ENCODE peak calls at places on chromosomes 7 and 10, in six cellular contexts. K is H9, B is mucosa of descending colon, D is lower lobe of right lung, J is adrenal gland, Z is GM20000. A is an unnamed sample.

GRCh38 chr10:78861456-78862327 is 207.1 kb upstream of the ZMIZ1 start:
- DNase-seq in K (no peak), B (no peak), D (no peak), J (no peak), Z (no peak), A (peak)

GRCh38 chr7:71132521-71133231 is 732 bp downstream of the GALNT17 start:
- DNase-seq in K (no peak), B (no peak), D (no peak), J (no peak), Z (no peak), A (no peak)

GRCh38 chr7:147509859-147510542 is 1080.6 kb upstream of the C7orf33 start:
- DNase-seq in K (no peak), B (no peak), D (no peak), J (no peak), Z (no peak), A (no peak)

GRCh38 chr10:4944751-4945280 is 18.4 kb upstream of the AKR1C1 start:
- DNase-seq in K (peak), B (no peak), D (no peak), J (no peak), Z (no peak), A (no peak)

GRCh38 chr10:12602557-12602956 is 253.2 kb downstream of the CAMK1D start:
- DNase-seq in K (no peak), B (no peak), D (no peak), J (no peak), Z (no peak), A (no peak)

GRCh38 chr7:132655071-132655761 is 78.9 kb upstream of the PLXNA4 start:
- DNase-seq in K (peak), B (no peak), D (peak), J (peak), Z (peak), A (no peak)

GRCh38 chr7:28627869-28628268 is 215.6 kb downstream of the CREB5 start:
- DNase-seq in K (no peak), B (no peak), D (no peak), J (no peak), Z (no peak), A (no peak)

GRCh38 chr10:108911814-108912541 is 1011.3 kb downstream of the XPNPEP1 start:
- DNase-seq in K (peak), B (peak), D (peak), J (peak), Z (peak), A (peak)

GRCh38 chr10:80555415-80555814 is 17.7 kb downstream of the SH2D4B start:
- DNase-seq in K (no peak), B (no peak), D (no peak), J (no peak), Z (no peak), A (no peak)

GRCh38 chr10:74704629-74705360 is 121.6 kb upstream of the KAT6B start:
- DNase-seq in K (no peak), B (no peak), D (no peak), J (no peak), Z (no peak), A (no peak)

GRCh38 chr10:73552819-73553218 is 38.3 kb downstream of the USP54 start:
- DNase-seq in K (no peak), B (no peak), D (no peak), J (no peak), Z (no peak), A (no peak)

GRCh38 chr7:22841954-22842353 is 19.3 kb upstream of the TOMM7 start:
- DNase-seq in K (no peak), B (no peak), D (no peak), J (no peak), Z (no peak), A (no peak)

GRCh38 chr7:140144821-140145220 is 32.0 kb downstream of the KDM7A start:
- DNase-seq in K (no peak), B (no peak), D (no peak), J (no peak), Z (no peak), A (no peak)

GRCh38 chr7:140067052-140067451 is 4.3 kb upstream of the PARP12 start:
- DNase-seq in K (no peak), B (no peak), D (no peak), J (no peak), Z (no peak), A (no peak)

GRCh38 chr7:107446531-107446930 is 23.3 kb upstream of the GPR22 start:
- DNase-seq in K (no peak), B (no peak), D (no peak), J (no peak), Z (no peak), A (no peak)

GRCh38 chr10:114519306-114519669 is 115.0 kb upstream of the AFAP1L2 start:
- DNase-seq in K (no peak), B (peak), D (peak), J (no peak), Z (no peak), A (no peak)

GRCh38 chr10:458466-458865 is 231.0 kb downstream of the DIP2C start:
- DNase-seq in K (peak), B (no peak), D (no peak), J (no peak), Z (no peak), A (no peak)

GRCh38 chr10:129685271-129685670 is 218.2 kb downstream of the MGMT start:
- DNase-seq in K (peak), B (no peak), D (no peak), J (no peak), Z (no peak), A (no peak)

GRCh38 chr7:41567350-41568114 is 135.4 kb downstream of the INHBA start:
- DNase-seq in K (no peak), B (no peak), D (no peak), J (no peak), Z (no peak), A (no peak)

GRCh38 chr7:1689356-1689755 is 19.3 kb downstream of the ELFN1 start:
- DNase-seq in K (peak), B (no peak), D (no peak), J (no peak), Z (no peak), A (peak)

GRCh38 chr10:124632064-124632531 is 112.1 kb downstream of the FAM53B start:
- DNase-seq in K (peak), B (no peak), D (peak), J (no peak), Z (no peak), A (no peak)

GRCh38 chr10:83373659-83374058 is 765.6 kb upstream of the GHITM start:
- DNase-seq in K (peak), B (no peak), D (no peak), J (no peak), Z (no peak), A (no peak)

GRCh38 chr7:105521027-105521730 is 892 bp downstream of the PUS7 start:
- DNase-seq in K (peak), B (peak), D (peak), J (peak), Z (peak), A (peak)

GRCh38 chr10:52621635-52622079 is 150.9 kb downstream of the MBL2 start:
- DNase-seq in K (no peak), B (no peak), D (no peak), J (no peak), Z (no peak), A (no peak)

GRCh38 chr10:11225935-11226334 is 208.3 kb downstream of the CELF2 start:
- DNase-seq in K (no peak), B (peak), D (peak), J (no peak), Z (no peak), A (no peak)

GRCh38 chr10:92760609-92761008 is 70.9 kb downstream of the HHEX start:
- DNase-seq in K (no peak), B (no peak), D (no peak), J (no peak), Z (no peak), A (no peak)

GRCh38 chr10:92768104-92768503 is 78.3 kb downstream of the HHEX start:
- DNase-seq in K (no peak), B (no peak), D (no peak), J (no peak), Z (no peak), A (no peak)

GRCh38 chr10:92761576-92761975 is 71.8 kb downstream of the HHEX start:
- DNase-seq in K (no peak), B (no peak), D (no peak), J (no peak), Z (no peak), A (no peak)

GRCh38 chr10:92766451-92766850 is 76.7 kb downstream of the HHEX start:
- DNase-seq in K (no peak), B (no peak), D (no peak), J (no peak), Z (no peak), A (no peak)

GRCh38 chr10:92763634-92764155 is 73.9 kb downstream of the HHEX start:
- DNase-seq in K (no peak), B (no peak), D (no peak), J (no peak), Z (no peak), A (no peak)
- TF ChIP-seq CTCF in K (no peak), B (no peak), D (no peak), J (no peak), Z (no peak), A (no peak)

DNA sequence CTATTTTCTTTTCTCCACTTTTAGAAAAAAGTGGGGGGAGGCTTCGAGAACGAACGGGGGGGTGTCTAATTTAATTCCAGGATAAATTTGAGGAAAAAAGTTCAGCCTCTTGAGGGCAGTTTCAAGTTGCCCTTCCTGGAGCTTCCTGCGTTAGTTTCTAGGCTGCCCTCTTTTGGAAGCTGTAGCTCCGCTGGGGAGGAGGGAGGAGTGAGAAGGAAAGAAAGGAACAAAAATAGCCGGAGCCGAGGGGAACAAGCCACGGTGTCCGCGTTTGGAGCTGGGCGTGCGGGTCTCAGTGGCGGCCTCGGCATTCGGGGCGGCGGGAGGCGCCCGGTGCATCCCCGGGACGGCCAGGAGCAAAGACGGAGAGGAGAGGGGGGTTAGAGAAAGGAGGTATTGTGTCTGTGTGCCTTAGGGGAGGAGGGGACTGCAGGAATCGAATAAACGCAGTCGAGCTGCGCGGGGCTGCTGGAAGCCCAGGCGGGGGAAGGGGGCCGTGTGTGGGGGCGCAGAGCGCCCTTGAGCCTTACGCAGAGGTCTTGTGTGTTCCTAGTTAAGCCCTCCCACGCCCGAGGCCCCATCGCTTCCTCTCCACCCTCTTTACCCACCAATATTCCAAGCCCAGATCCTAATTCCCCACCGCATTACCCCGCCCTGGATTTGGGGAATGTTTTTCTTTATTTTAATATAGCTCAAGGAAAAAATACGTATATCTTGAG is 2.0 kb upstream of the TNRC18 start:
- DNase-seq in K (peak), B (peak), D (peak), J (peak), Z (peak), A (peak)
- TF ChIP-seq CTCF in K (no peak), B (no peak), D (no peak), J (no peak), Z (no peak), A (no peak)

GRCh38 chr10:34549001-34549400 is 266.1 kb downstream of the PARD3 start:
- DNase-seq in K (no peak), B (no peak), D (no peak), J (no peak), Z (no peak), A (no peak)
- TF ChIP-seq CTCF in K (no peak), B (no peak), D (no peak), J (no peak), Z (no peak), A (no peak)

DNA sequence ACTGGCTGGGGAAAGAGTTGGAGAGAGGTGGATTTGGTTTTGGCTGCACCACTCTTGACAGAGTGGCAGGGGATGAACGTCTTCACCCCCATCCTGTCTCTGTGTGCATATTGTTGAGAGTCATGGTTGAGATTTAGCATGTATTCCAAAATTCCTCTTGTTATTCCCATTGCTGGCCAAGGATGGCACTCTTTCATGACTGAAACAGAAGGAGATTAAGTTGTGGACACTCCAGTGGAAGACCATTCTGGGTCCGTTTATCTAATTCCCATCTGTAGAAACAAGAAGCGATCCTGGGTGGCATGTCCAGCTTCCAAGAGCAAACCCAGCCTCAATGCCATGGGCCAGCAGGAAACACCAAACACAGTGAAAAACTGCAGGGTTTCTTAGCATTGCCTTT is 469.0 kb upstream of the IGFBP3 start:
- DNase-seq in K (no peak), B (no peak), D (no peak), J (no peak), Z (no peak), A (no peak)
- TF ChIP-seq CTCF in K (no peak), B (no peak), D (no peak), J (no peak), Z (no peak), A (no peak)

GRCh38 chr7:26093023-26093422 is 59.0 kb upstream of the NFE2L3 start:
- DNase-seq in K (no peak), B (no peak), D (no peak), J (peak), Z (no peak), A (no peak)

GRCh38 chr7:26087321-26088091 is 64.5 kb upstream of the NFE2L3 start:
- DNase-seq in K (no peak), B (no peak), D (no peak), J (no peak), Z (no peak), A (no peak)

GRCh38 chr7:26090927-26091519 is 61.0 kb upstream of the NFE2L3 start:
- DNase-seq in K (no peak), B (no peak), D (no peak), J (peak), Z (peak), A (no peak)

DNA sequence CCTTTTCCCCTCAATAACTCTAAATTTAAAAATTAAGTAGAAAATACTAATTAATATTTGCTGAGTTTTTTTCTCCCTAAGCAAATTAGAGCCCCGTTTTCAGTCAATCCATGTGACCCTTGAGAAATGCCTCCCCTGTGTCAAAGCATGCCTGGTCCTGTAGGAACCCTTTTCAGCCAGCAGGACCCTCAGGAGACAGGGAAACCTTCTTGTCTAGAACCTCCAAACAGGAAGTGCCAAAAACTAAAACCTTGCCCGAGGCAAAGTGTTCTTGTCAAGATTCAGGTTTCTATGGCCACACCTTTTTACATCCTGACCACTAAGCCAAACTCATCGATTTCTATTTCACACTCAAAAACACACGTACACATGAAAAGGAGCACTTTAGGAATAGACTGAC is 60.1 kb upstream of the NFE2L3 start:
- DNase-seq in K (no peak), B (no peak), D (no peak), J (peak), Z (no peak), A (no peak)
- TF ChIP-seq CTCF in K (peak), B (no peak), D (no peak), J (no peak), Z (no peak), A (peak)

GRCh38 chr7:102223175-102223574 is 63.5 kb upstream of the SH2B2 start:
- DNase-seq in K (no peak), B (no peak), D (no peak), J (no peak), Z (no peak), A (no peak)

GRCh38 chr7:102220929-102221850 is 65.5 kb upstream of the SH2B2 start:
- DNase-seq in K (no peak), B (no peak), D (no peak), J (no peak), Z (no peak), A (no peak)

GRCh38 chr7:102222445-102222844 is 64.2 kb upstream of the SH2B2 start:
- DNase-seq in K (no peak), B (no peak), D (no peak), J (no peak), Z (no peak), A (no peak)

GRCh38 chr7:102221961-102222360 is 64.7 kb upstream of the SH2B2 start:
- DNase-seq in K (no peak), B (no peak), D (no peak), J (no peak), Z (no peak), A (no peak)

GRCh38 chr7:102220229-102220850 is 66.3 kb upstream of the SH2B2 start:
- DNase-seq in K (no peak), B (no peak), D (no peak), J (no peak), Z (no peak), A (no peak)
- TF ChIP-seq CTCF in K (no peak), B (no peak), D (no peak), J (no peak), Z (no peak), A (no peak)

DNA sequence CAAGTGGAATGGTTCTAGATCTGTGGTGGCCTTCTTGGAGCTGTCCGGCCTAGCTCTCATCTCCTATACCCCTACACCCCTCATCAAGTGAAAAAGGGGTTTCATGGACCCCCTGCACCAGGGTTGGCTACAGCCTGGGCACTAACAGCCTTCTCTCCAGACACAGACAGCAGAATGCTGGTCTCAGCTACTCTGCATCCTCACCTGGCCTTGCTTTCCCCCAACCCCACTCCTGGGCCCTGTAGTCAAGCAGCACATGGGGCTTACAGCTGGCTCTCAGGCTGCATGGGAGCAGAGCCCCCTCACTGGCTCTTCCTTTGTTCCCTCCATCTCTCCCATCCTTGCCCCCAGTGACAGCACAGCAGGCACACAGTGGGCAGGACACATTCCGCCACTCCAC is 20.8 kb upstream of the TMEM273 start:
- DNase-seq in K (no peak), B (no peak), D (no peak), J (no peak), Z (no peak), A (no peak)
- TF ChIP-seq CTCF in K (no peak), B (no peak), D (no peak), J (no peak), Z (no peak), A (no peak)

GRCh38 chr7:98755138-98755898 is 114.5 kb downstream of the TMEM130 start:
- DNase-seq in K (peak), B (no peak), D (no peak), J (no peak), Z (no peak), A (no peak)
- TF ChIP-seq CTCF in K (peak), B (no peak), D (no peak), J (peak), Z (peak), A (no peak)

GRCh38 chr10:110008518-110009339 is 945 bp downstream of the ADD3 start:
- DNase-seq in K (peak), B (peak), D (peak), J (peak), Z (peak), A (no peak)
- TF ChIP-seq CTCF in K (no peak), B (no peak), D (no peak), J (no peak), Z (no peak), A (no peak)

GRCh38 chr10:102644646-102645387 is 538 bp downstream of the TRIM8 start:
- DNase-seq in K (peak), B (peak), D (peak), J (peak), Z (peak), A (peak)
- TF ChIP-seq CTCF in K (peak), B (peak), D (peak), J (peak), Z (peak), A (peak)